ENCODE peak calls at places on chromosomes 6 and 20, in four cellular contexts. One of them, this sample, is unnamed.
A peak's percentile ranks its signal among the peaks of the same experiment; 100 is the strongest.

GRCh38 chr20:63176448-63177133 is 39.3 kb downstream of the YTHDF1 start:
- DNase-seq in left ventricle myocardium inferior: no peak
- DNase-seq in cardiac fibroblast: no peak
- DNase-seq in H1: no peak
- DNase-seq in this sample: no peak

GRCh38 chr6:142943746-142944125 is 1.2 kb downstream of the HIVEP2 start:
- DNase-seq in cardiac fibroblast: peak; percentile 56
- DNase-seq in left ventricle myocardium inferior: no peak
- DNase-seq in H1: no peak
- DNase-seq in this sample: no peak

GRCh38 chr6:163750436-163751031 is 336.0 kb downstream of the QKI start:
- DNase-seq in H1: no peak
- DNase-seq in cardiac fibroblast: no peak
- DNase-seq in left ventricle myocardium inferior: no peak
- DNase-seq in this sample: no peak

GRCh38 chr6:144607998-144608736 is 323.0 kb downstream of the UTRN start:
- DNase-seq in left ventricle myocardium inferior: no peak
- DNase-seq in cardiac fibroblast: no peak
- DNase-seq in H1: no peak
- DNase-seq in this sample: no peak

GRCh38 chr20:22567944-22568871 is 16.2 kb downstream of the FOXA2 start:
- DNase-seq in H1: no peak
- DNase-seq in cardiac fibroblast: no peak
- DNase-seq in left ventricle myocardium inferior: no peak
- DNase-seq in this sample: no peak

GRCh38 chr20:672975-673604 is 2.5 kb downstream of the SCRT2 start:
- DNase-seq in cardiac fibroblast: no peak
- DNase-seq in left ventricle myocardium inferior: no peak
- DNase-seq in H1: no peak
- DNase-seq in this sample: no peak

GRCh38 chr6:44192428-44193041 is 24.2 kb upstream of the MYMX start:
- DNase-seq in left ventricle myocardium inferior: no peak
- DNase-seq in cardiac fibroblast: no peak
- DNase-seq in H1: no peak
- DNase-seq in this sample: no peak

GRCh38 chr6:32208996-32209395 is 14.9 kb downstream of the NOTCH4 start:
- DNase-seq in H1: no peak
- DNase-seq in cardiac fibroblast: no peak
- DNase-seq in left ventricle myocardium inferior: no peak
- DNase-seq in this sample: no peak

GRCh38 chr6:40962241-40962640 is 76.8 kb downstream of the UNC5CL start:
- DNase-seq in left ventricle myocardium inferior: no peak
- DNase-seq in H1: no peak
- DNase-seq in cardiac fibroblast: peak; percentile 59
- DNase-seq in this sample: peak; percentile 75

GRCh38 chr20:38180781-38181180 is 15.7 kb upstream of the TGM2 start:
- DNase-seq in H1: no peak
- DNase-seq in left ventricle myocardium inferior: no peak
- DNase-seq in cardiac fibroblast: no peak
- DNase-seq in this sample: no peak

GRCh38 chr6:36615018-36615761 is 21.0 kb downstream of the SRSF3 start:
- DNase-seq in H1: no peak
- DNase-seq in cardiac fibroblast: peak; percentile 80
- DNase-seq in left ventricle myocardium inferior: no peak
- DNase-seq in this sample: no peak

GRCh38 chr20:24638546-24639166 is 169.2 kb downstream of the SYNDIG1 start:
- DNase-seq in left ventricle myocardium inferior: no peak
- DNase-seq in H1: no peak
- DNase-seq in cardiac fibroblast: no peak
- DNase-seq in this sample: no peak

GRCh38 chr6:26432622-26433021 is 7.7 kb upstream of the BTN3A3 start:
- DNase-seq in left ventricle myocardium inferior: no peak
- DNase-seq in H1: no peak
- DNase-seq in cardiac fibroblast: peak; percentile 62
- DNase-seq in this sample: no peak

GRCh38 chr6:8839626-8840025 is 404.3 kb upstream of the SLC35B3 start:
- DNase-seq in cardiac fibroblast: no peak
- DNase-seq in H1: no peak
- DNase-seq in left ventricle myocardium inferior: no peak
- DNase-seq in this sample: no peak

GRCh38 chr20:33423141-33423834 is 20.3 kb downstream of the SNTA1 start:
- DNase-seq in H1: no peak
- DNase-seq in cardiac fibroblast: peak; percentile 94
- DNase-seq in left ventricle myocardium inferior: peak; percentile 79
- DNase-seq in this sample: peak; percentile 63

GRCh38 chr6:19892250-19892649 is 55.1 kb downstream of the ID4 start:
- DNase-seq in left ventricle myocardium inferior: no peak
- DNase-seq in cardiac fibroblast: no peak
- DNase-seq in H1: no peak
- DNase-seq in this sample: no peak

GRCh38 chr6:83092756-83093399 is 25.4 kb downstream of the DOP1A start:
- DNase-seq in cardiac fibroblast: peak; percentile 31
- DNase-seq in left ventricle myocardium inferior: no peak
- DNase-seq in H1: no peak
- DNase-seq in this sample: no peak

GRCh38 chr20:64242797-64243475 is 12.6 kb upstream of the PCMTD2 start:
- DNase-seq in left ventricle myocardium inferior: no peak
- DNase-seq in cardiac fibroblast: no peak
- DNase-seq in H1: no peak
- DNase-seq in this sample: no peak

GRCh38 chr6:117441824-117442264 is 16.1 kb upstream of the ROS1 start:
- DNase-seq in H1: no peak
- DNase-seq in cardiac fibroblast: peak; percentile 70
- DNase-seq in left ventricle myocardium inferior: no peak
- DNase-seq in this sample: no peak

GRCh38 chr20:62624719-62625455 is 17.4 kb upstream of the SLCO4A1 start:
- DNase-seq in H1: no peak
- DNase-seq in cardiac fibroblast: no peak
- DNase-seq in left ventricle myocardium inferior: no peak
- DNase-seq in this sample: no peak

GRCh38 chr6:47307362-47308222 is 2.1 kb downstream of the TNFRSF21 start:
- DNase-seq in left ventricle myocardium inferior: no peak
- DNase-seq in cardiac fibroblast: no peak
- DNase-seq in H1: no peak
- DNase-seq in this sample: no peak

GRCh38 chr6:141261016-141261671 is 871.6 kb upstream of the GJE1 start:
- DNase-seq in cardiac fibroblast: no peak
- DNase-seq in H1: no peak
- DNase-seq in left ventricle myocardium inferior: peak; percentile 28
- DNase-seq in this sample: no peak

GRCh38 chr6:30684386-30685156 is 1.9 kb downstream of the PPP1R18 start:
- DNase-seq in left ventricle myocardium inferior: peak; percentile 61
- DNase-seq in cardiac fibroblast: peak; percentile 47
- DNase-seq in H1: no peak
- DNase-seq in this sample: no peak

GRCh38 chr6:142810952-142811514 is 133.9 kb downstream of the HIVEP2 start:
- DNase-seq in H1: no peak
- DNase-seq in cardiac fibroblast: peak; percentile 24
- DNase-seq in left ventricle myocardium inferior: no peak
- DNase-seq in this sample: no peak

GRCh38 chr6:71879016-71879415 is 7.3 kb upstream of the RIMS1 start:
- DNase-seq in cardiac fibroblast: no peak
- DNase-seq in left ventricle myocardium inferior: no peak
- DNase-seq in H1: no peak
- DNase-seq in this sample: peak; percentile 21

GRCh38 chr20:33733654-33734576 is 2.1 kb downstream of the ZNF341 start:
- DNase-seq in left ventricle myocardium inferior: peak; percentile 29
- DNase-seq in H1: no peak
- DNase-seq in cardiac fibroblast: peak; percentile 84
- DNase-seq in this sample: no peak

GRCh38 chr20:41293269-41294037 is 24.1 kb downstream of the ZHX3 start:
- DNase-seq in cardiac fibroblast: peak; percentile 68
- DNase-seq in left ventricle myocardium inferior: no peak
- DNase-seq in H1: no peak
- DNase-seq in this sample: no peak

GRCh38 chr20:56551571-56551970 is 18.5 kb downstream of the FAM209B start:
- DNase-seq in H1: no peak
- DNase-seq in left ventricle myocardium inferior: no peak
- DNase-seq in cardiac fibroblast: no peak
- DNase-seq in this sample: no peak

GRCh38 chr20:64188682-64189529 is 24.7 kb downstream of the MYT1 start:
- DNase-seq in H1: peak; percentile 10
- DNase-seq in cardiac fibroblast: peak; percentile 68
- DNase-seq in left ventricle myocardium inferior: no peak
- DNase-seq in this sample: no peak

GRCh38 chr20:10550204-10551118 is 115.4 kb downstream of the SLX4IP start:
- DNase-seq in cardiac fibroblast: no peak
- DNase-seq in left ventricle myocardium inferior: no peak
- DNase-seq in H1: no peak
- DNase-seq in this sample: no peak

GRCh38 chr20:2756056-2756611 is 44.3 kb downstream of the CPXM1 start:
- DNase-seq in left ventricle myocardium inferior: no peak
- DNase-seq in cardiac fibroblast: peak; percentile 78
- DNase-seq in H1: no peak
- DNase-seq in this sample: no peak

GRCh38 chr20:13788167-13788834 is 3.5 kb downstream of the NDUFAF5 start:
- DNase-seq in cardiac fibroblast: peak; percentile 73
- DNase-seq in left ventricle myocardium inferior: no peak
- DNase-seq in H1: no peak
- DNase-seq in this sample: no peak

GRCh38 chr6:43468748-43469681 is 8.4 kb upstream of the TJAP1 start:
- DNase-seq in cardiac fibroblast: no peak
- DNase-seq in left ventricle myocardium inferior: peak; percentile 42
- DNase-seq in H1: no peak
- DNase-seq in this sample: no peak

GRCh38 chr6:33314515-33314942 is 651 bp upstream of the TAPBP start:
- DNase-seq in left ventricle myocardium inferior: peak; percentile 60
- DNase-seq in H1: no peak
- DNase-seq in cardiac fibroblast: peak; percentile 89
- DNase-seq in this sample: no peak

GRCh38 chr6:88662163-88662580 is 301.2 kb downstream of the RNGTT start:
- DNase-seq in H1: no peak
- DNase-seq in left ventricle myocardium inferior: no peak
- DNase-seq in cardiac fibroblast: no peak
- DNase-seq in this sample: no peak

GRCh38 chr20:32285621-32286334 is 8.3 kb downstream of the KIF3B start:
- DNase-seq in cardiac fibroblast: no peak
- DNase-seq in left ventricle myocardium inferior: no peak
- DNase-seq in H1: no peak
- DNase-seq in this sample: no peak

GRCh38 chr6:148824291-148824690 is 77.5 kb downstream of the UST start:
- DNase-seq in left ventricle myocardium inferior: no peak
- DNase-seq in cardiac fibroblast: no peak
- DNase-seq in H1: no peak
- DNase-seq in this sample: no peak

GRCh38 chr6:1285589-1286340 is 26.1 kb upstream of the FOXQ1 start:
- DNase-seq in cardiac fibroblast: peak; percentile 19
- DNase-seq in H1: no peak
- DNase-seq in left ventricle myocardium inferior: no peak
- DNase-seq in this sample: no peak

GRCh38 chr6:136304410-136304809 is 14.8 kb upstream of the BCLAF1 start:
- DNase-seq in left ventricle myocardium inferior: no peak
- DNase-seq in cardiac fibroblast: no peak
- DNase-seq in H1: no peak
- DNase-seq in this sample: no peak

GRCh38 chr6:1614767-1615650 is 5.3 kb downstream of the FOXC1 start:
- DNase-seq in cardiac fibroblast: no peak
- DNase-seq in left ventricle myocardium inferior: no peak
- DNase-seq in H1: no peak
- DNase-seq in this sample: no peak

GRCh38 chr6:106256201-106256968 is 69.2 kb downstream of the ATG5 start:
- DNase-seq in left ventricle myocardium inferior: no peak
- DNase-seq in H1: no peak
- DNase-seq in cardiac fibroblast: no peak
- DNase-seq in this sample: no peak
- H3K4me3 ChIP-seq in left ventricle myocardium inferior: no peak overlapping the region
- H3K4me3 ChIP-seq in H1: no peak overlapping the region
- H3K4me3 ChIP-seq in cardiac fibroblast: no peak overlapping the region
- H3K4me3 ChIP-seq in this sample: no peak overlapping the region

GRCh38 chr20:44056010-44056698 is 130.8 kb downstream of the JPH2 start:
- DNase-seq in H1: peak; percentile 29
- DNase-seq in cardiac fibroblast: peak; percentile 10
- DNase-seq in left ventricle myocardium inferior: no peak
- DNase-seq in this sample: no peak
- TF ChIP-seq CTCF in H1: peak; percentile 82
- TF ChIP-seq CTCF in cardiac fibroblast: peak; percentile 42
- TF ChIP-seq CTCF in left ventricle myocardium inferior: peak; percentile 67
- TF ChIP-seq CTCF in this sample: peak; percentile 36

GRCh38 chr6:135182120-135182992 is 1.2 kb downstream of the MYB start:
- DNase-seq in left ventricle myocardium inferior: no peak
- DNase-seq in H1: no peak
- DNase-seq in cardiac fibroblast: peak; percentile 21
- DNase-seq in this sample: no peak
- H3K4me3 ChIP-seq in left ventricle myocardium inferior: peak overlapping the region; percentile 72
- H3K4me3 ChIP-seq in H1: peak overlapping the region; percentile 79
- H3K4me3 ChIP-seq in cardiac fibroblast: peak overlapping the region; percentile 57
- H3K4me3 ChIP-seq in this sample: peak overlapping the region; percentile 48

GRCh38 chr20:53623454-53624206 is 30.0 kb upstream of the ZNF217 start:
- DNase-seq in left ventricle myocardium inferior: peak; percentile 56
- DNase-seq in cardiac fibroblast: peak; percentile 83
- DNase-seq in H1: peak; percentile 29
- DNase-seq in this sample: no peak
- TF ChIP-seq CTCF in left ventricle myocardium inferior: no peak
- TF ChIP-seq CTCF in cardiac fibroblast: no peak
- TF ChIP-seq CTCF in H1: no peak
- TF ChIP-seq CTCF in this sample: no peak

DNA sequence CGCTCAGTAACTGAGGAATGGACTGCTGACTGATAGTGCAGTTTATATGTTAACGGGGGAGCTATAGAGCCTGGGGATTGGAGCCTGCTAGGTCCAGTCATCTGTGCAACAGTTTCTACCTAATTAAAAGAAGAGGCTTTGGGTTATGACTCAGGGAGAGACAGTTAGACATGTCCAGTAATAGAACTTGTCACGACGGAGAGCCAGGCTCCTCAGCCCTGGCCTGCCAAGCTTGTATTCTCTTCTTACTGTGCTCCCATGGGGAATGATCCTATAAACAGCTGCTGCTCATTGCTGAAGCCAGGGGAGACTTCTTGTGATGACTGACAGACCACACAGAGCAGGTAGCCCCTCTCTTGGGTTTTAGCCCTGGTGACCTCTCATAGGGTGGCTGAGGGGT is 69.3 kb downstream of the SYNJ2 start:
- DNase-seq in left ventricle myocardium inferior: no peak
- DNase-seq in cardiac fibroblast: no peak
- DNase-seq in H1: no peak
- DNase-seq in this sample: peak; percentile 72
- H3K4me3 ChIP-seq in left ventricle myocardium inferior: no peak overlapping the region
- H3K4me3 ChIP-seq in cardiac fibroblast: no peak overlapping the region
- H3K4me3 ChIP-seq in H1: no peak overlapping the region
- H3K4me3 ChIP-seq in this sample: no peak overlapping the region

DNA sequence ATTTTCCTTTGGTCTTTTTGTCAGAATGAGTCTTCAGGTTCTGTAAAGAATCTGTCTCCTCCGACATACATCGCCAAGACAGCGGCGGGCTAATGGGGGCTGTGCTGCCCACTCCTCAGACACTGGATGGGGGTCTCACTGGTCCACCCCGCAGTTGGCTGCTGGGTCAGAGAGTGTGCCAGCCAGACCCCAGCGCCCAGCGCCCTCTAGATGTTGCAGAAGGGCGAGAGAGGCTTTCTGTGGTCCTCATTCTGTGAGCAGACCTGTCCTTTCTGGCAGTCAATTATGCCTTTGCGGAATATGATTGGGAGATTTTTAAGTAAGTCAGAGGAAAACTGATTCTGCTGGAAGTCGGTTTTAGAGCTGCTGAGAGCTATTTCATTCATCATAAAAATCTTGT is 7.8 kb upstream of the CCR6 start:
- DNase-seq in cardiac fibroblast: no peak
- DNase-seq in H1: no peak
- DNase-seq in left ventricle myocardium inferior: no peak
- DNase-seq in this sample: no peak
- TF ChIP-seq CTCF in cardiac fibroblast: no peak
- TF ChIP-seq CTCF in H1: peak; percentile 52
- TF ChIP-seq CTCF in left ventricle myocardium inferior: no peak
- TF ChIP-seq CTCF in this sample: no peak

This sample was measured in AG09309.